ENCODE peak calls at places on chromosomes 13 and 19, in four cellular contexts. U is uterus, D is A549, R is pancreas. E is an unnamed sample. For H3K4me1, the result is how much of the 10 kb centered on the place peaks cover.

GRCh38 chr13:108947551-108948030 is 318.2 kb downstream of the MYO16 start:
- DNase-seq in U (peak), D (no peak), R (no peak), E (no peak)

GRCh38 chr19:1707240-1707639 is 46.1 kb upstream of the ONECUT3 start:
- DNase-seq in R (no peak), U (no peak), D (no peak), E (no peak)

GRCh38 chr13:111658150-111659100 is 338.0 kb downstream of the TEX29 start:
- DNase-seq in U (no peak), D (no peak), R (no peak), E (no peak)

GRCh38 chr13:33034061-33034460 is 17.8 kb downstream of the KL start:
- DNase-seq in U (no peak), R (no peak), D (no peak), E (no peak)

GRCh38 chr13:108676620-108677019 is 47.2 kb downstream of the MYO16 start:
- DNase-seq in D (no peak), U (no peak), R (no peak), E (no peak)

GRCh38 chr19:51089786-51090185 is 7.1 kb upstream of the KLK14 start:
- DNase-seq in U (no peak), D (no peak), R (no peak), E (no peak)

GRCh38 chr19:48308695-48309586 is 16.4 kb upstream of the EMP3 start:
- DNase-seq in U (no peak), D (peak), R (no peak), E (no peak)

GRCh38 chr13:98892077-98892476 is 85.8 kb downstream of the DOCK9 start:
- DNase-seq in D (no peak), R (no peak), U (no peak), E (no peak)

GRCh38 chr19:46016426-46017094 is 6.3 kb downstream of the PGLYRP1 start:
- DNase-seq in R (peak), D (peak), U (peak), E (peak)

GRCh38 chr19:10353793-10354391 is 14.5 kb upstream of the ICAM3 start:
- DNase-seq in U (peak), D (peak), R (no peak), E (peak)

GRCh38 chr19:19423322-19423721 is 17.8 kb downstream of the GATAD2A start:
- DNase-seq in U (no peak), D (no peak), R (no peak), E (no peak)
- H3K4me1 ChIP-seq in U (under half), D (under half), R (under half), E (half or more)

DNA sequence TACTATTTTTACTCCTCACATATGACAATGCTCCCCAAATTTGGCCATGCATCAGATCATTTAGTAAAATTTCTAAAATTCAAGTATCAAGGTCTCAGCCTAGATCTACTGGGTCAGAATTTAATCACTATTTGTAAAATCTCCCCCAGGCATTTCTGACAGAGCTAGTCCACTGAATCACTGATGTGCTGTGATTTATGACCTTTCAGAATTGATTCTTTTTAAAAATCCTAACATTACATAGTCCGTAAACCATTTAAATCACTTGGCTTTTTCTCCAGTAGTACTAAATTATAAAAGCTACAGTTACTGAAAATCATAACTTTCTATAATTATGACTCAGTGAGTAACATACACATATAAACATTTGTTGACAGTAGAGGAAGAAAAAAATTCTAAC is 92.8 kb upstream of the RAP2A start:
- DNase-seq in D (no peak), R (no peak), U (no peak), E (no peak)
- H3K27ac ChIP-seq in D (peak), R (no peak), U (peak), E (peak)

GRCh38 chr19:35331551-35332214 is 2.7 kb downstream of the CD22 start:
- DNase-seq in R (no peak), D (no peak), U (no peak), E (no peak)

GRCh38 chr19:35329323-35329722 is 336 bp downstream of the CD22 start:
- DNase-seq in D (no peak), R (no peak), U (no peak), E (no peak)

GRCh38 chr19:35330475-35330874 is 1.5 kb downstream of the CD22 start:
- DNase-seq in D (no peak), U (no peak), R (no peak), E (no peak)

GRCh38 chr19:35328851-35329285 is at the start of gene CD22:
- DNase-seq in R (no peak), D (no peak), U (no peak), E (no peak)

GRCh38 chr19:35327642-35328041 is 1.3 kb upstream of the CD22 start:
- DNase-seq in U (no peak), D (peak), R (no peak), E (no peak)
- TF ChIP-seq CTCF in U (no peak), D (peak), R (no peak), E (no peak)

DNA sequence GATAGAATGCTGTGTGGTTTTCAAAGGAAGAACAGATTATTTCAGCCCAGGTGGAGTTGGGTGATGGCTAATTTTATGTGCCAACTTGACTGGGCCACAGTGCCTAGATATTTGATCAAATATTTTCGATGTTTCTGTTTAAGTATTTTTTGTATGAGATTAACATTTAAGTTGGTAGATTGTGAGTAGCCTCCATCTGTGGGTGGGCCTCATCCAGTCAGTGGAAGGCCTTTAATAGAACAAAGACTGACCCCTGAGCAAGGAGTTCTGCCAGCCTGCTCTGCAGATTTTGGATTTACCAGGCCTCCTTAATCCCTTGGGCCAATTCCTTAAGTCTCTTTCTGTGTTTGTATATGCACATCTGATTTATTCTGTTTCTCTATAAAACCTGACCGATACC is 13.9 kb downstream of the LSM14A start:
- DNase-seq in R (no peak), D (no peak), U (no peak), E (no peak)
- H3K4me1 ChIP-seq in R (half or more), D (half or more), U (under half), E (half or more)

GRCh38 chr13:63540042-63540441 is 2124.4 kb upstream of the PCDH20 start:
- DNase-seq in R (no peak), U (no peak), D (no peak), E (no peak)

GRCh38 chr13:63541336-63541735 is 2125.7 kb upstream of the PCDH20 start:
- DNase-seq in D (no peak), R (no peak), U (no peak), E (no peak)

DNA sequence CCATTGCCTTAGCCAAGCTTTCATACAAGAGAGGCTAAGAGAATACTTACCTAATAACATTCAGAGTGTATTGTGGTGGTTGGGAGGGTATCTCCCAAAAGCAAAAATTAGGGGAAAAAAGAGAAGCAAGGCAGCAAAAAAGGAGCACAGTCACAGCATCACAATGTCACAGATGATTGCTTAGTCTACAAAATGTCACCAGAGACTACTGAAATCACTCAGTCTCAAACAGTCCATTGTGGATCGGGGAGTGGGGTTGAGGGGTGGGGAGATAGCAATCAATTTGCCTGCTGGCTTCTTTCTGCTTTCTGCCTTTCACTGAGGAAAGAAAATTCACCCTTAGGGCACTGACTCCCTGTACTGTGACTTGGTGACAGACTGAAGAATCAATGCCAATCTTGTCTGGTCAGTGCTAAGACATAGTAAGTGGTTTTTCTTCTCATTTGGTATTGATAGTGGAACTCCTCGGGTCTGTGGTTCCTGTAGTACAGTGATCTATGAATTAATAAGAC is 2127.1 kb upstream of the PCDH20 start:
- DNase-seq in U (no peak), D (no peak), R (no peak), E (no peak)
- H3K27ac ChIP-seq in U (no peak), D (no peak), R (no peak), E (no peak)

GRCh38 chr19:32173836-32174235 is 171.6 kb upstream of the ZNF507 start:
- DNase-seq in R (no peak), D (no peak), U (no peak), E (no peak)
- TF ChIP-seq CTCF in R (no peak), D (no peak), U (no peak), E (no peak)

GRCh38 chr19:15378529-15379082 is 981 bp downstream of the AKAP8 start:
- DNase-seq in R (no peak), D (peak), U (no peak), E (peak)

GRCh38 chr19:15381864-15382263 is 2.3 kb upstream of the AKAP8 start:
- DNase-seq in R (no peak), D (no peak), U (no peak), E (peak)

GRCh38 chr19:15381429-15381828 is 1.8 kb upstream of the AKAP8 start:
- DNase-seq in U (no peak), D (no peak), R (no peak), E (no peak)

GRCh38 chr19:15379996-15380647 is 535 bp upstream of the AKAP8 start:
- DNase-seq in U (peak), D (peak), R (peak), E (peak)

DNA sequence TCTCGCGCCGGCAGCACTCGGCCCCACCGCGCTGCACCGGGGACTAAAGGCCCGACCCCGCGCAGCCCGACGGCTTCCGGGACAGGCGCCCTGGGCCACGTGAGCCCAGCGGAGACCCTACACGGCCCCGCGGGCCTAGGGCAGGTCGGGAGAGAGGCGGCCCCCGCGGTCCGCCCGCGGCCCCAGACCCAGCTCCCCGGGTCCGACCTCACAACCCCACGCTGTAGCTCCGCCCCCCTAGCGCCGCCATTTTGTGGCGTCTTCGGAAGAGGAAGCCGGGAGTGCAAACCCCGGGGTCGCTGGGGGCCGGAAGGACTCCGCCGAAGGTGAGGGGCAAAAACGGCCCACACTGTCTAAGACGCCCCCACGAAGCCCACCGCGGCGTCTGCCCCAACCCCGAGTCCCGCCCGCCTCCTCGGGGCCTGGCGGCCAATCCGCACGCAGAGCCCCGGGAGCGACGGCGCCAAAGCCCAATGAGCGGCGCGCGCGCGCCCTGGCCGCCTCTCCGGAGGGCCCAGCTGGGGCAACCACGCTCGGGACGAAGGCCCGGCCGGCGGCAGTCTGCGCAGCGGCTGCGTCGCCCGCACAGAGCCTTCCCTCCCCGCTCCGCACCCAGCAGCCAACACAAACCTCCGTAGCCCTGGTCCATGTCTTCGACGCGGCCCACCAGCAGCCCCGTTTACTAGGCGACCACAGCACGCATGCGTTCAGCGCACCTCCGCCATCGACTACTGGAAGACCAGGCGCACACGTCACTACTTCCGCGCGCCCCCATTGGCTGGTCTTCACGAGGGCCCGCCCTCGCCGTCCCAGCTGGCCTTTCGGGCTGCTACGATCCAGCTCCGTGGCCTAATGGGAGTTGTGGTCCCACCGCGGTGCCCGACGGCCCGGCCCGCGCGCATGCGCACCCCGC is at the start of gene AKAP8:
- DNase-seq in D (peak), R (peak), U (peak), E (peak)
- H3K4me1 ChIP-seq in D (under half), R (under half), U (under half), E (under half)

GRCh38 chr19:28424662-28425430 is 788.1 kb downstream of the UQCRFS1 start:
- DNase-seq in D (no peak), U (peak), R (no peak), E (no peak)
- H3K27ac ChIP-seq in D (no peak), U (peak), R (no peak), E (no peak)